ENCODE peak calls at places on chromosomes 3 and 15, in six cellular contexts. One of them, this sample, is unnamed. For H3K9me3, the result is how much of the 10 kb centered on the place peaks cover.

GRCh38 chr15:28147827-28148226 is 48.7 kb upstream of the OCA2 start:
- DNase-seq in K562: no peak
- DNase-seq in IMR-90: no peak
- DNase-seq in fibroblast of lung: no peak
- DNase-seq in SK-N-SH: no peak
- DNase-seq in astrocyte: no peak
- DNase-seq in this sample: no peak

GRCh38 chr15:67992834-67993233 is 61.3 kb upstream of the PIAS1 start:
- DNase-seq in K562: no peak
- DNase-seq in IMR-90: no peak
- DNase-seq in fibroblast of lung: no peak
- DNase-seq in SK-N-SH: no peak
- DNase-seq in astrocyte: no peak
- DNase-seq in this sample: no peak

GRCh38 chr3:183810643-183811594 is 14.5 kb downstream of the MAP6D1 start:
- DNase-seq in K562: no peak
- DNase-seq in IMR-90: no peak
- DNase-seq in fibroblast of lung: no peak
- DNase-seq in SK-N-SH: no peak
- DNase-seq in astrocyte: no peak
- DNase-seq in this sample: no peak

GRCh38 chr15:99239545-99240198 is 9.7 kb downstream of the TTC23 start:
- DNase-seq in K562: no peak
- DNase-seq in IMR-90: peak
- DNase-seq in fibroblast of lung: peak
- DNase-seq in SK-N-SH: no peak
- DNase-seq in astrocyte: peak
- DNase-seq in this sample: no peak

GRCh38 chr15:64574220-64574994 is 114.0 kb downstream of the ZNF609 start:
- DNase-seq in K562: no peak
- DNase-seq in IMR-90: peak
- DNase-seq in fibroblast of lung: peak
- DNase-seq in SK-N-SH: peak
- DNase-seq in astrocyte: peak
- DNase-seq in this sample: no peak

GRCh38 chr3:16092923-16093322 is 81.6 kb upstream of the GALNT15 start:
- DNase-seq in K562: no peak
- DNase-seq in IMR-90: no peak
- DNase-seq in fibroblast of lung: peak
- DNase-seq in SK-N-SH: no peak
- DNase-seq in astrocyte: no peak
- DNase-seq in this sample: no peak

GRCh38 chr3:132637590-132637989 is 22.0 kb downstream of the ACAD11 start:
- DNase-seq in K562: no peak
- DNase-seq in IMR-90: peak
- DNase-seq in fibroblast of lung: peak
- DNase-seq in SK-N-SH: no peak
- DNase-seq in astrocyte: peak
- DNase-seq in this sample: no peak

GRCh38 chr3:58640700-58641372 is 25.7 kb downstream of the FAM3D start:
- DNase-seq in K562: peak
- DNase-seq in IMR-90: peak
- DNase-seq in fibroblast of lung: peak
- DNase-seq in SK-N-SH: peak
- DNase-seq in astrocyte: peak
- DNase-seq in this sample: no peak

GRCh38 chr15:87935583-87935982 is 321.0 kb downstream of the NTRK3 start:
- DNase-seq in K562: no peak
- DNase-seq in IMR-90: no peak
- DNase-seq in fibroblast of lung: no peak
- DNase-seq in SK-N-SH: no peak
- DNase-seq in astrocyte: no peak
- DNase-seq in this sample: no peak

GRCh38 chr3:149581681-149582349 is 76.0 kb downstream of the WWTR1 start:
- DNase-seq in K562: no peak
- DNase-seq in IMR-90: peak
- DNase-seq in fibroblast of lung: peak
- DNase-seq in SK-N-SH: no peak
- DNase-seq in astrocyte: peak
- DNase-seq in this sample: no peak

GRCh38 chr3:139588450-139588849 is 48.9 kb upstream of the RBP1 start:
- DNase-seq in K562: peak
- DNase-seq in IMR-90: no peak
- DNase-seq in fibroblast of lung: no peak
- DNase-seq in SK-N-SH: peak
- DNase-seq in astrocyte: no peak
- DNase-seq in this sample: no peak

GRCh38 chr15:64536244-64536836 is 76.0 kb downstream of the ZNF609 start:
- DNase-seq in K562: no peak
- DNase-seq in IMR-90: peak
- DNase-seq in fibroblast of lung: peak
- DNase-seq in SK-N-SH: no peak
- DNase-seq in astrocyte: peak
- DNase-seq in this sample: no peak

GRCh38 chr15:66251790-66252355 is 1.7 kb downstream of the MEGF11 start:
- DNase-seq in K562: no peak
- DNase-seq in IMR-90: no peak
- DNase-seq in fibroblast of lung: no peak
- DNase-seq in SK-N-SH: no peak
- DNase-seq in astrocyte: no peak
- DNase-seq in this sample: no peak

DNA sequence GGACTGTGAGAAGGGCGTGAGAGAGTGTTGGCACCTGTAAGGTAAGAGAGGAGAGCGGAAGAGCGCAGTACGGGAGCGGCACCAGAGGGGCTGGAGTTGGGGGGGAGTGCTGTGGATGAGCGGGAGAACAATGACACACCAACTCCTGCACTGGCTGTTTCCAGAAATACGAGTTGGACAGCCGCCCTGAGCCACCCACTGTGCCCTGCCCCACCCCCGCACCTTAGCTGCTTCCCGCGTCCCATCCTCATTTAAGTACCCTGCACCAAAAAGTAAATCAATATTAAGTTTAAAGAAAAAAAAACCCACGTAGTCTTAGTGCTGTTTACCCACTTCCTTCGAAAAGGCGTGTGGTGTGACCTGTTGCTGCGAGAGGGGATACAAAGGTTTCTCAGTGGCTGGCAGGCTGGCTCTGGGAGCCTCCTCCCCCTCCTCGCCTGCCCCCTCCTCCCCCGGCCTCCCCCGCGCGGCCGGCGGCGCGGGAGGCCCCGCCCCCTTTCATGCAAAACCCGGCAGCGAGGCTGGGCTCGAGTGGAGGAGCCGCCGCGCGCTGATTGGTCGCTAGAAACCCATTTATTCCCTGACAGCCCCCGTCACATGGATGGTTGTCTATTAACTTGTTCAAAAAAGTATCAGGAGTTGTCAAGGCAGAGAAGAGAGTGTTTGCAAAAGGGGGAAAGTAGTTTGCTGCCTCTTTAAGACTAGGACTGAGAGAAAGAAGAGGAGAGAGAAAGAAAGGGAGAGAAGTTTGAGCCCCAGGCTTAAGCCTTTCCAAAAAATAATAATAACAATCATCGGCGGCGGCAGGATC is at the start of gene SOX2:
- DNase-seq in K562: peak
- DNase-seq in IMR-90: peak
- DNase-seq in fibroblast of lung: peak
- DNase-seq in SK-N-SH: peak
- DNase-seq in astrocyte: peak
- DNase-seq in this sample: no peak
- H3K9ac ChIP-seq in K562: no peak
- H3K9ac ChIP-seq in IMR-90: no peak
- H3K9ac ChIP-seq in fibroblast of lung: no peak
- H3K9ac ChIP-seq in SK-N-SH: no peak
- H3K9ac ChIP-seq in astrocyte: peak
- H3K9ac ChIP-seq in this sample: peak

GRCh38 chr3:20726786-20727185 is 540.8 kb upstream of the SGO1 start:
- DNase-seq in K562: no peak
- DNase-seq in IMR-90: no peak
- DNase-seq in fibroblast of lung: no peak
- DNase-seq in SK-N-SH: no peak
- DNase-seq in astrocyte: no peak
- DNase-seq in this sample: no peak

GRCh38 chr3:20729185-20729584 is 543.2 kb upstream of the SGO1 start:
- DNase-seq in K562: no peak
- DNase-seq in IMR-90: no peak
- DNase-seq in fibroblast of lung: no peak
- DNase-seq in SK-N-SH: no peak
- DNase-seq in astrocyte: no peak
- DNase-seq in this sample: no peak
- H3K9me3 ChIP-seq in K562: under half
- H3K9me3 ChIP-seq in IMR-90: under half
- H3K9me3 ChIP-seq in fibroblast of lung: under half
- H3K9me3 ChIP-seq in SK-N-SH: under half
- H3K9me3 ChIP-seq in astrocyte: under half
- H3K9me3 ChIP-seq in this sample: under half

DNA sequence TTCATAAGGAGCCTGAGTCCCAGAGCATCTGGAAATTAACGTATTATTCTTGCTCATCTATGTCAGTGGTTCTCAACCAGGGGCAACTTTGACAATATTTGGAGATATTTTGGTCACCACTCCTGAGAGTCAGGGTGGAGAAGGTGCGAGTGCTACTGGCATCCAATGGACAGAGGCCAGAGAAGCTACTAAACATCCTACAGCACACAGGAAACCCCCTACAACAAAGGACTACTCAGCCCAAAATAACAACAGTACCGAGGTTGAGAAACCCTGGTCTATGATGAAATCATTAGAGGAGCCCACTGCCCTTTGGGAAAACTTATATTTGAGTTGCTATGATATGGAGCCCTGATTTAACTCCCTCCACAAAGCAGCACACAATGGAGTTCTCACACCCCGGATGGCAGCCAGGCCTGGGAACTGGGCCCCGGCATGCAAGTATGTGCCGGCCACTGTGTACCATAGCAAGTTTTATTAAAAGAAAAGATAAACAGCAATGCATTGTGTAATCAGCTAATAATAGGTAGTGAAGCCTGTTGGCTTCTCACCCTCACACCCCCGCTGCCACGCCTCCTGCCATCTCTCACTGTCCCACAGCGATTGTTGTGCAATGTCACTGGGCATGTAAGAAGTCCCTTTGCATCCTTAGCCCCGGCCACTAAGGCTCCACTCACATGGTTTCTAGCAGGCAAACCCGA is 109.8 kb downstream of the AQP9 start:
- DNase-seq in K562: no peak
- DNase-seq in IMR-90: peak
- DNase-seq in fibroblast of lung: no peak
- DNase-seq in SK-N-SH: no peak
- DNase-seq in astrocyte: no peak
- DNase-seq in this sample: no peak
- H3K27ac ChIP-seq in K562: no peak
- H3K27ac ChIP-seq in IMR-90: no peak
- H3K27ac ChIP-seq in fibroblast of lung: no peak
- H3K27ac ChIP-seq in SK-N-SH: no peak
- H3K27ac ChIP-seq in astrocyte: no peak
- H3K27ac ChIP-seq in this sample: no peak

DNA sequence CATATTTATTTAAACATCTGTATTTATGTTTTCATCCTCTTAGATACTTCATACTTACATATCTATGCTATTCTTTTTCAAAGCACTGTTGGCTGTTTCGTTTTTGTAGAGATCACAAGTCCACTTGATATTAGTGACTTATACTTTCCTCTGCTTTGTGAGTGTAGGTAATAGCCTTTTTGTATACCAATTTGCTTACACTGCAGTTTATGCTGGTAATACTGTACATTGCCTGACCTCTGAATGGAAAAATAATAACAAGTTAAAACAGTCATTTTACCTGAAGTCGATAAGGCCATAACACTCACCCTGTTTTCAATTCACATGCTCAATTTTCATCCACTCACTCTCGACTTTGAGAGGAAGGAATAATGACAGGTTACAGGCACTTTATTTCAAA is 89.9 kb upstream of the NANOGP8 start:
- DNase-seq in K562: no peak
- DNase-seq in IMR-90: no peak
- DNase-seq in fibroblast of lung: no peak
- DNase-seq in SK-N-SH: no peak
- DNase-seq in astrocyte: no peak
- DNase-seq in this sample: no peak
- H3K9ac ChIP-seq in K562: no peak
- H3K9ac ChIP-seq in IMR-90: no peak
- H3K9ac ChIP-seq in fibroblast of lung: no peak
- H3K9ac ChIP-seq in SK-N-SH: no peak
- H3K9ac ChIP-seq in astrocyte: no peak
- H3K9ac ChIP-seq in this sample: no peak

GRCh38 chr15:21269121-21269520 is 171.2 kb downstream of the POTEB3 start:
- DNase-seq in K562: no peak
- DNase-seq in IMR-90: no peak
- DNase-seq in fibroblast of lung: no peak
- DNase-seq in SK-N-SH: no peak
- DNase-seq in astrocyte: no peak
- DNase-seq in this sample: no peak

GRCh38 chr15:21267686-21268395 is 172.5 kb downstream of the POTEB3 start:
- DNase-seq in K562: no peak
- DNase-seq in IMR-90: no peak
- DNase-seq in fibroblast of lung: no peak
- DNase-seq in SK-N-SH: no peak
- DNase-seq in astrocyte: no peak
- DNase-seq in this sample: no peak

GRCh38 chr15:21267231-21267630 is 173.1 kb downstream of the POTEB3 start:
- DNase-seq in K562: no peak
- DNase-seq in IMR-90: no peak
- DNase-seq in fibroblast of lung: no peak
- DNase-seq in SK-N-SH: no peak
- DNase-seq in astrocyte: no peak
- DNase-seq in this sample: no peak

DNA sequence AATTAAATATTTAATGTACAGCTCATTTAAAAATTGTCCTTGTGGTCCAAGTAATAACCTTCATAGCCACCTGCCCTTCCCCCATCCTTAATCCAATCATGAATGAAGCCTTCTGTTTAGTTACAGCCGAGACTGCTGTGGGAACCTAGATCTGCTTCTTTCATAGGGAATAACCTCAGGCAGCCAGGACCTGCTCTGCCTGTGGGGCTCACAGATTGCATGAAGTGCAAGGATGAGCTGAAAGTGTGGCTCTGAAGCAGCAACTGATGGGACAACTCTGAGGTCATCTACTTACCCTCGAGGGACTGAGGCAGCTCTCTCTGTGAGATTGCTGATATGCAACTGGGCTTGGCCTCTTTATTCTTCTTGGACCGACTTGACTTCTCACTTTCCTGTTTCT is 169.8 kb downstream of the POTEB3 start:
- DNase-seq in K562: no peak
- DNase-seq in IMR-90: no peak
- DNase-seq in fibroblast of lung: no peak
- DNase-seq in SK-N-SH: no peak
- DNase-seq in astrocyte: no peak
- DNase-seq in this sample: no peak
- H3K9me3 ChIP-seq in K562: under half
- H3K9me3 ChIP-seq in IMR-90: under half
- H3K9me3 ChIP-seq in fibroblast of lung: under half
- H3K9me3 ChIP-seq in SK-N-SH: under half
- H3K9me3 ChIP-seq in astrocyte: under half
- H3K9me3 ChIP-seq in this sample: under half

This sample was measured in SK-N-MC.